ENCODE peak calls at places on chromosomes 13 and 19, in ten cellular contexts. C is endothelial cell; I is brain microvascular endothelial cell; S is B cell; Y is neural progenitor cell; W is Caco-2; Q is CD4-positive, alpha-beta T cell; D is heart left ventricle; E is breast epithelium; X is hepatocyte. K is an unnamed sample.

GRCh38 chr19:7533925-7534480 is 1.5 kb upstream of the PNPLA6 start:
- DNase-seq in C (peak), I (peak), S (peak), Y (peak), W (peak), Q (peak), D (peak), E (peak), X (peak), K (peak)

GRCh38 chr19:3249408-3249807 is 24.9 kb downstream of the CELF5 start:
- DNase-seq in C (no peak), I (no peak), S (no peak), Y (peak), W (peak), Q (no peak), D (no peak), E (no peak), X (no peak), K (no peak)

GRCh38 chr19:7213628-7214328 is 80.4 kb downstream of the INSR start:
- DNase-seq in C (no peak), I (no peak), S (no peak), Y (no peak), W (no peak), Q (no peak), D (no peak), E (no peak), X (no peak), K (no peak)

GRCh38 chr19:49763230-49763629 is at the start of gene TSKS:
- DNase-seq in C (no peak), I (no peak), S (no peak), Y (no peak), W (no peak), Q (no peak), D (no peak), E (no peak), X (no peak), K (no peak)

GRCh38 chr19:7817801-7818200 is 12.2 kb upstream of the EVI5L start:
- DNase-seq in C (no peak), I (no peak), S (no peak), Y (no peak), W (no peak), Q (no peak), D (no peak), E (no peak), X (no peak), K (no peak)

GRCh38 chr13:29684441-29684840 is 89.0 kb upstream of the SLC7A1 start:
- DNase-seq in C (no peak), I (no peak), S (no peak), Y (no peak), W (no peak), Q (no peak), D (no peak), E (no peak), X (no peak), K (peak)

GRCh38 chr19:41299755-41300089 is 10.2 kb upstream of the CCDC97 start:
- DNase-seq in C (no peak), I (peak), S (no peak), Y (no peak), W (no peak), Q (peak), D (peak), E (no peak), X (peak), K (peak)

GRCh38 chr13:77383097-77383496 is 56.2 kb upstream of the MYCBP2 start:
- DNase-seq in C (no peak), I (no peak), S (no peak), Y (no peak), W (no peak), Q (no peak), D (no peak), E (no peak), X (no peak), K (no peak)

GRCh38 chr19:39139305-39140194 is 14.0 kb downstream of the PAK4 start:
- DNase-seq in C (no peak), I (no peak), S (no peak), Y (peak), W (peak), Q (no peak), D (no peak), E (no peak), X (no peak), K (no peak)

GRCh38 chr13:88303157-88303556 is 632.0 kb downstream of the SLITRK5 start:
- DNase-seq in C (no peak), I (no peak), S (peak), Y (no peak), W (no peak), Q (no peak), D (no peak), E (no peak), X (no peak), K (no peak)

GRCh38 chr13:110387451-110388140 is 80.5 kb downstream of the COL4A2 start:
- DNase-seq in C (no peak), I (peak), S (peak), Y (peak), W (no peak), Q (no peak), D (peak), E (peak), X (peak), K (peak)

GRCh38 chr13:110379905-110380341 is 72.8 kb downstream of the COL4A2 start:
- DNase-seq in C (no peak), I (peak), S (no peak), Y (peak), W (peak), Q (no peak), D (no peak), E (no peak), X (no peak), K (peak)

GRCh38 chr13:81379183-81379582 is 1038.3 kb upstream of the SPRY2 start:
- DNase-seq in C (no peak), I (no peak), S (no peak), Y (no peak), W (no peak), Q (no peak), D (no peak), E (no peak), X (no peak), K (no peak)
- TF ChIP-seq CTCF in C (peak), I (no peak), S (no peak), Y (peak), W (peak), Q (no peak), D (no peak), E (no peak), X (no peak), K (no peak)

DNA sequence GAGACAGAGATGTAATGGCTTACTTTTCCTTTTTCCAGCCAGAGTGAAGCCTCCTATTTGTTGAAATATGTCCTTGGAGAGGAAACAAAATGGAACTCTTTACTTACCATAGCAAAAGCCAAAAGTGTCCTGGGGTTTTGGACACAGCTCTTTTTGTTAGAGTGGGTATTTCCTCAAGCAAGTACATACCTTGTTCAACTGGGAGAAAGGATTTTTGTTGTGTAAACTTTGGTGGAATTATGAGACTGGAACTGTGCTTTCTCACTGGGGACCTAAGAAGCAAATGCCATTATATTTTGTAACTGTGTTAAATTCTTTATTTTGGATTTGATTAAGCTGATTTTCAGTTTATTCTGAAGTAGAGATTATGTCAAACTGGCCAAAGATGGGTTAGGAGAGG is 58.4 kb downstream of the CYSLTR2 start:
- DNase-seq in C (no peak), I (no peak), S (no peak), Y (no peak), W (no peak), Q (no peak), D (no peak), E (no peak), X (no peak), K (no peak)
- TF ChIP-seq CTCF in C (no peak), I (no peak), S (no peak), Y (no peak), W (no peak), Q (no peak), D (no peak), E (no peak), X (no peak), K (no peak)

GRCh38 chr13:76048675-76049396 is 412.7 kb downstream of the LMO7 start:
- DNase-seq in C (no peak), I (no peak), S (no peak), Y (no peak), W (peak), Q (no peak), D (no peak), E (no peak), X (peak), K (no peak)
- TF ChIP-seq CTCF in C (no peak), I (no peak), S (no peak), Y (no peak), W (no peak), Q (no peak), D (no peak), E (no peak), X (no peak), K (no peak)

GRCh38 chr19:9818175-9818733 is 625 bp downstream of the FBXL12 start:
- DNase-seq in C (no peak), I (no peak), S (no peak), Y (no peak), W (no peak), Q (no peak), D (no peak), E (no peak), X (no peak), K (no peak)

GRCh38 chr19:9823816-9824215 is 3.9 kb upstream of the UBL5 start:
- DNase-seq in C (no peak), I (no peak), S (no peak), Y (no peak), W (no peak), Q (no peak), D (no peak), E (no peak), X (no peak), K (no peak)

GRCh38 chr19:9819590-9819898 is 665 bp upstream of the FBXL12 start:
- DNase-seq in C (no peak), I (no peak), S (no peak), Y (no peak), W (no peak), Q (no peak), D (no peak), E (no peak), X (no peak), K (no peak)

DNA sequence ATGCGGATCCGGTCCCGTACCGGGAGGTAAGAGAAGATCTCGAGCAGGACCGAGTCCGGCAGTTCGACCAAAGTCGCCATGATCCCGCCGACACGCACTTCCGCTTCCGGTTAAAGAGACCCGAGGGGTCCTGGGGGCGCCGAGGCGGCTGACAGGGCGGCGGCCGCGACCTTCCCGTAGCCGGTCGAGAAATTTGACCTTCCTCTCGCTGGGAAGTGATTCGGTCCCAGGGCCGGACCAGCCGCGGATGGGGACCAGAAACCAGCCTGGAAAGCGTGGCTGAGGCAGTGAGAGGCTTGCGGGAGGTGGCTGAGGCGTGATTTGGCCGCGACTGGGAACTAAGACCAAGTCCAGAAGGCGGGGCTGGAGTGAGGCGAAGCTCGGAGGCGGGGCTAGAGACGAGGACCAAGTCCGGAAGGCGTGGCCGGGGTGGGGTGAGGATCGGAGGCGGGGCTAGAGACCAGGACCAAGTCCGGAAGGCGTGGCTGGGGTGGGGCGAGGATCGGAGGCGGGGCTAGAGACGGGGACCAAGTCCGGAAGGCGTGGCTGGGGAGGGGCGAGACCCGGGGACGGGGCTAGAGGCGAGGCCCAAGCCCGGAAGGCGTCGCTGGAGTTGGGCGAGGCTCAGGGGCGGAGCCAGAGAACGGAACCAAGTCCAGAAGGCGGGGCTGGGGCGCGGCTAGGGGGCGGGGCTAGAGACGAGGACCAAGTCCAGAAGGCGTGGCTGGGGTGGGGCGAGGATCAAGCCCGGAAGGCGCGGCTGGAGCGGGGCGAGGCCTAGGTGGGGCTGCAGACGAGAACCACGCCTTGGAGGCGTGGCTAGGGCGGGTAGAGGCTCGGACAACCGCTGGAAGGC is at the start of gene FBXL12:
- DNase-seq in C (peak), I (peak), S (peak), Y (peak), W (peak), Q (peak), D (peak), E (peak), X (peak), K (peak)
- TF ChIP-seq CTCF in C (no peak), I (no peak), S (no peak), Y (no peak), W (no peak), Q (no peak), D (no peak), E (no peak), X (no peak), K (no peak)

GRCh38 chr13:35923347-35923746 is 207.8 kb downstream of the DCLK1 start:
- DNase-seq in C (no peak), I (peak), S (no peak), Y (no peak), W (no peak), Q (no peak), D (peak), E (no peak), X (no peak), K (peak)
- TF ChIP-seq CTCF in C (no peak), I (no peak), S (no peak), Y (no peak), W (no peak), Q (no peak), D (no peak), E (no peak), X (no peak), K (no peak)

GRCh38 chr13:112346899-112347229 is 29.3 kb upstream of the SPACA7 start:
- DNase-seq in C (no peak), I (no peak), S (no peak), Y (peak), W (no peak), Q (no peak), D (no peak), E (no peak), X (no peak), K (no peak)

GRCh38 chr13:112345826-112346172 is 30.4 kb upstream of the SPACA7 start:
- DNase-seq in C (no peak), I (no peak), S (no peak), Y (no peak), W (no peak), Q (no peak), D (no peak), E (no peak), X (no peak), K (no peak)

GRCh38 chr13:112348642-112349345 is 27.4 kb upstream of the SPACA7 start:
- DNase-seq in C (no peak), I (no peak), S (no peak), Y (no peak), W (no peak), Q (no peak), D (no peak), E (no peak), X (no peak), K (no peak)

GRCh38 chr13:112343591-112343990 is 32.6 kb upstream of the SPACA7 start:
- DNase-seq in C (no peak), I (no peak), S (no peak), Y (no peak), W (no peak), Q (no peak), D (no peak), E (no peak), X (no peak), K (no peak)

DNA sequence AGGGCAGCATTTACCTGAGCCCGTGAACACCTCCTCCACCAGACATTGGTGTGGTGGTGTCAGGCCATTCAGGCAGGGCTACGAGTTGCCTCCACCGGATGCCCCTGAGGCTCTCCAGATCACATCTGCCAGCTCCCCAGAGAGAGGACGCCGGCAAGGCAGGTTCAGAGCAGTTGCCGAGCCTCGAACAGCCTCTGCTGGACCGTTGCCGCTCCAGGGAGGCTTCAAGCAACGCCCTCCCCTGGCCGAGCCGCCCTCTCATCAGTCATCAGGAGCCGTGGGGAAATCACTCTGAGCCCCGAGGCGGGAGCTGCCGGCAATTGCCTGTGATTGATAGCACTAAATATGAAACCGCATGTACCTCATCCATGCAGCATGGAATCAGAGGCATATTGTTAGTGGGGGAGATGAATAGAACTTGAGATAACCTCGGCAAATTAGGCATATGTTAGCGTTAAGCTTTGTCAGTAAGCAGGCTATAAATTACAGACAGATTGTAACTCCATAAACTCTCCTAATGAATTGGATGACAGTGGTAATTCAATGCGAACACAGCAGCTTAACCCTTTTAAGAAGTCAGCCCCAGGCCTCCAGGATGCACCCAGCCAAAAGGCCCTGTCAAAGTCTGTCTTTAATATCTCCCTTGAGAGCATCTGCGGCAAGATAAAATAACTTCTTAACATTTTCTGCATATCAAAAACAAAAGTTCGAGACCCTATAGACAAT is 29.8 kb upstream of the SPACA7 start:
- DNase-seq in C (peak), I (no peak), S (no peak), Y (peak), W (peak), Q (no peak), D (no peak), E (no peak), X (peak), K (no peak)
- TF ChIP-seq CTCF in C (no peak), I (no peak), S (no peak), Y (peak), W (no peak), Q (no peak), D (no peak), E (no peak), X (no peak), K (no peak)

GRCh38 chr13:105139380-105140285 is 1395.8 kb downstream of the EFNB2 start:
- DNase-seq in C (no peak), I (peak), S (peak), Y (no peak), W (peak), Q (peak), D (peak), E (peak), X (no peak), K (peak)
- TF ChIP-seq CTCF in C (no peak), I (peak), S (peak), Y (no peak), W (peak), Q (peak), D (no peak), E (no peak), X (no peak), K (no peak)

DNA sequence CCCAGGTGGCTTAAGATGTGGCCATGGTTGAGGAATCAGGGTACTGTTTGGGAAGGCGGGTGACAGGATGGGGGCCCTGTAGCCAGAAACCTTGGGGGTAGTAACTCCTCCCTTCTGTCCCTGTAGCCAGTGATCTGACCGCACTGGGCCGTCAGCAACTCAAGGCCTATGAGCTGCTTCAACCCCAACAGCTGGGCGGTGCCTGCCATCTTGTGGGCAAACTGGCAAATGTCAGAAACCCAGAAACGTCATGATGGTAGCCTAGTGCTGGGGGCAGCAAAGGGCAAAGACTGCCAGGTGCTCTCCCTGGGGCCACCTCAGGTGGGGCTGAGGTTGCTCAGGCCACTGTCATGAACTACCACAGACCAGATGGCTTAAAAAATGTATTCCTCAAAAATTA is 3.5 kb downstream of the COPE start:
- DNase-seq in C (peak), I (no peak), S (peak), Y (peak), W (peak), Q (peak), D (no peak), E (no peak), X (no peak), K (peak)
- TF ChIP-seq CTCF in C (peak), I (peak), S (peak), Y (peak), W (peak), Q (no peak), D (no peak), E (no peak), X (peak), K (peak)

GRCh38 chr19:533485-534058 is 2.0 kb downstream of the CDC34 start:
- DNase-seq in C (no peak), I (no peak), S (no peak), Y (no peak), W (no peak), Q (no peak), D (no peak), E (no peak), X (no peak), K (no peak)

GRCh38 chr19:531753-532571 is at the start of gene CDC34:
- DNase-seq in C (no peak), I (no peak), S (peak), Y (peak), W (no peak), Q (no peak), D (no peak), E (no peak), X (no peak), K (no peak)

GRCh38 chr19:532578-533484 is 1.3 kb downstream of the CDC34 start:
- DNase-seq in C (peak), I (peak), S (peak), Y (peak), W (peak), Q (no peak), D (peak), E (peak), X (peak), K (peak)

GRCh38 chr19:535017-535835 is 3.7 kb downstream of the CDC34 start:
- DNase-seq in C (no peak), I (no peak), S (no peak), Y (no peak), W (no peak), Q (no peak), D (no peak), E (no peak), X (no peak), K (no peak)

DNA sequence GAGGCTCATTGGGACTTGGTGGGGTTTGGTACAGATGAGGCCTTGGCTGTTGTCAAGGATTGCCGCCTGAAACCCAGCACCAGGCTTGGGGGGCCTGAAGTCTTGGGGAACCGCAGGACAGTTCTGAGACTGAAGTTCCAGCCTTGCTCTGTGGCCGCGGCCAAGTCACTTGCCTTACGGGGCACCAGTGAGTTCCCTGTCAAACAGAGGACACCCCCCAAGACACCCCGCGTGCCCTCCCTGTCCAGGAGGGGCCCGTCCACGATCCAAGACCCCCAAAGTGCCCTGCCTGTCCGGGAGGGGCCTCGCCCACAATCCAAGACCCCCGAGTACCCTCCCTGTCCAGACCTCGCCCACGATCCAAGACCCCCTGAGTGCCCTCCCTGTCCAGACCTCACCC is 2.5 kb downstream of the CDC34 start:
- DNase-seq in C (no peak), I (no peak), S (no peak), Y (no peak), W (no peak), Q (no peak), D (no peak), E (no peak), X (no peak), K (no peak)
- TF ChIP-seq CTCF in C (no peak), I (no peak), S (no peak), Y (no peak), W (peak), Q (no peak), D (no peak), E (no peak), X (no peak), K (no peak)

GRCh38 chr19:47130589-47131168 is at the start of gene SAE1:
- DNase-seq in C (peak), I (peak), S (peak), Y (peak), W (peak), Q (peak), D (peak), E (peak), X (peak), K (peak)
- TF ChIP-seq CTCF in C (no peak), I (peak), S (peak), Y (peak), W (peak), Q (peak), D (peak), E (no peak), X (peak), K (peak)

K was measured in astrocyte of the spinal cord.